ENCODE peak calls at places on chromosomes 12 and 14, in ten cellular contexts. One of them, this sample, is unnamed.

GRCh38 chr14:70680748-70681147 is 39.0 kb downstream of the TTC9 start:
- ATAC-seq in left lung: no peak
- ATAC-seq in pancreas: no peak
- ATAC-seq in HCT116: no peak
- ATAC-seq in psoas muscle: no peak
- ATAC-seq in CD4-positive, alpha-beta T cell: no peak
- ATAC-seq in upper lobe of right lung: no peak
- ATAC-seq in GM23338: no peak
- ATAC-seq in CD4-positive, CD25-positive, alpha-beta regulatory T cell: no peak
- ATAC-seq in right lobe of liver: no peak
- ATAC-seq in this sample: no peak

GRCh38 chr14:80004871-80005270 is 206.4 kb downstream of the DIO2 start:
- ATAC-seq in left lung: no peak
- ATAC-seq in pancreas: no peak
- ATAC-seq in HCT116: no peak
- ATAC-seq in psoas muscle: no peak
- ATAC-seq in CD4-positive, alpha-beta T cell: no peak
- ATAC-seq in upper lobe of right lung: no peak
- ATAC-seq in GM23338: no peak
- ATAC-seq in CD4-positive, CD25-positive, alpha-beta regulatory T cell: no peak
- ATAC-seq in right lobe of liver: no peak
- ATAC-seq in this sample: no peak

GRCh38 chr12:6689000-6689882 is at the start of gene ZNF384:
- ATAC-seq in left lung: peak; percentile 88
- ATAC-seq in pancreas: peak; percentile 92
- ATAC-seq in HCT116: peak; percentile 85
- ATAC-seq in psoas muscle: peak; percentile 92
- ATAC-seq in CD4-positive, alpha-beta T cell: peak; percentile 79
- ATAC-seq in upper lobe of right lung: peak; percentile 94
- ATAC-seq in GM23338: peak; percentile 84
- ATAC-seq in CD4-positive, CD25-positive, alpha-beta regulatory T cell: peak; percentile 83
- ATAC-seq in right lobe of liver: peak; percentile 92
- ATAC-seq in this sample: peak; percentile 95

GRCh38 chr12:77998236-77998786 is 167.6 kb downstream of the NAV3 start:
- ATAC-seq in left lung: no peak
- ATAC-seq in pancreas: no peak
- ATAC-seq in HCT116: no peak
- ATAC-seq in psoas muscle: no peak
- ATAC-seq in CD4-positive, alpha-beta T cell: no peak
- ATAC-seq in upper lobe of right lung: no peak
- ATAC-seq in GM23338: no peak
- ATAC-seq in CD4-positive, CD25-positive, alpha-beta regulatory T cell: no peak
- ATAC-seq in right lobe of liver: no peak
- ATAC-seq in this sample: no peak

GRCh38 chr14:89325299-89325883 is 91.6 kb downstream of the FOXN3 start:
- ATAC-seq in left lung: no peak
- ATAC-seq in pancreas: no peak
- ATAC-seq in HCT116: no peak
- ATAC-seq in psoas muscle: no peak
- ATAC-seq in CD4-positive, alpha-beta T cell: no peak
- ATAC-seq in upper lobe of right lung: no peak
- ATAC-seq in GM23338: no peak
- ATAC-seq in CD4-positive, CD25-positive, alpha-beta regulatory T cell: no peak
- ATAC-seq in right lobe of liver: no peak
- ATAC-seq in this sample: no peak

GRCh38 chr12:81543621-81544139 is 215.5 kb downstream of the PPFIA2 start:
- ATAC-seq in left lung: no peak
- ATAC-seq in pancreas: no peak
- ATAC-seq in HCT116: no peak
- ATAC-seq in psoas muscle: no peak
- ATAC-seq in CD4-positive, alpha-beta T cell: no peak
- ATAC-seq in upper lobe of right lung: no peak
- ATAC-seq in GM23338: no peak
- ATAC-seq in CD4-positive, CD25-positive, alpha-beta regulatory T cell: no peak
- ATAC-seq in right lobe of liver: no peak
- ATAC-seq in this sample: no peak

GRCh38 chr14:90556050-90556477 is 159.2 kb downstream of the CALM1 start:
- ATAC-seq in left lung: peak; percentile 74
- ATAC-seq in pancreas: peak; percentile 38
- ATAC-seq in HCT116: no peak
- ATAC-seq in psoas muscle: no peak
- ATAC-seq in CD4-positive, alpha-beta T cell: no peak
- ATAC-seq in upper lobe of right lung: peak; percentile 53
- ATAC-seq in GM23338: peak; percentile 75
- ATAC-seq in CD4-positive, CD25-positive, alpha-beta regulatory T cell: no peak
- ATAC-seq in right lobe of liver: peak; percentile 36
- ATAC-seq in this sample: peak; percentile 66

GRCh38 chr12:9405861-9406563 is 197.8 kb upstream of the PZP start:
- ATAC-seq in left lung: no peak
- ATAC-seq in pancreas: no peak
- ATAC-seq in HCT116: no peak
- ATAC-seq in psoas muscle: no peak
- ATAC-seq in CD4-positive, alpha-beta T cell: no peak
- ATAC-seq in upper lobe of right lung: peak; percentile 33
- ATAC-seq in GM23338: peak; percentile 70
- ATAC-seq in CD4-positive, CD25-positive, alpha-beta regulatory T cell: no peak
- ATAC-seq in right lobe of liver: no peak
- ATAC-seq in this sample: peak; percentile 28

GRCh38 chr14:65551019-65551643 is 138.6 kb downstream of the FUT8 start:
- ATAC-seq in left lung: no peak
- ATAC-seq in pancreas: no peak
- ATAC-seq in HCT116: no peak
- ATAC-seq in psoas muscle: no peak
- ATAC-seq in CD4-positive, alpha-beta T cell: no peak
- ATAC-seq in upper lobe of right lung: no peak
- ATAC-seq in GM23338: no peak
- ATAC-seq in CD4-positive, CD25-positive, alpha-beta regulatory T cell: no peak
- ATAC-seq in right lobe of liver: no peak
- ATAC-seq in this sample: no peak

DNA sequence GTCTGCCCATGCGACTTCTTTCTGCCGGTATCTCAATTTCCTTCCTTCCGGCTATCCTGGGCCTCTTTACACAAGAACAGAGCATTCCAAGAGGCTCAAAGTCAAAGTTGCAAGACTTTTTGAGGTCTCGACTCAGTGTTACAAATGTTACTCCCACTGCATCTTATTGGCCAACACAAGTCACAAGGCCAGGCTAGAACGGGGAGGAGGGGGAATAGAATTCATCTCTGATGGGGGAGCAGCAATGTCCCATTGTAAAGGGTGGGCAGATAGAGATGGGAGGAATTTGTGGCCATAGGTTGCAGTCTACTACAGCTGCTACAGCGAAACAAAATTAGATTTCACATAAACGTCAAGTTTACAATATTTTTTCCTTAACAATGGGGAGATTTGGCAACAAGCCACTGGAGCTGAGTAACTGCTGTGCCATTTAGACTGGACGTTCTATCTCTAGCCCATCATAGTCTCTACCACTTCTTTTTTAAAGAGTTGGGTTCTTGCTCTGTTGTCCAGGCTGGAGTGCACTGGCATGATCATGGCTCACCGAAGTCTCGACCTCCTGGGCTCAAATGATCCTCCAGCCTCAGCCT is 9.4 kb upstream of the NYNRIN start:
- ATAC-seq in left lung: no peak
- ATAC-seq in pancreas: no peak
- ATAC-seq in HCT116: no peak
- ATAC-seq in psoas muscle: no peak
- ATAC-seq in CD4-positive, alpha-beta T cell: no peak
- ATAC-seq in upper lobe of right lung: no peak
- ATAC-seq in GM23338: no peak
- ATAC-seq in CD4-positive, CD25-positive, alpha-beta regulatory T cell: no peak
- ATAC-seq in right lobe of liver: no peak
- ATAC-seq in this sample: no peak
- H3K27ac ChIP-seq in left lung: no peak overlapping the region
- H3K27ac ChIP-seq in pancreas: no peak overlapping the region
- H3K27ac ChIP-seq in HCT116: no peak overlapping the region
- H3K27ac ChIP-seq in psoas muscle: no peak overlapping the region
- H3K27ac ChIP-seq in CD4-positive, alpha-beta T cell: no peak overlapping the region
- H3K27ac ChIP-seq in upper lobe of right lung: no peak overlapping the region
- H3K27ac ChIP-seq in GM23338: no peak overlapping the region
- H3K27ac ChIP-seq in CD4-positive, CD25-positive, alpha-beta regulatory T cell: no peak overlapping the region
- H3K27ac ChIP-seq in right lobe of liver: no peak overlapping the region
- H3K27ac ChIP-seq in this sample: no peak overlapping the region

DNA sequence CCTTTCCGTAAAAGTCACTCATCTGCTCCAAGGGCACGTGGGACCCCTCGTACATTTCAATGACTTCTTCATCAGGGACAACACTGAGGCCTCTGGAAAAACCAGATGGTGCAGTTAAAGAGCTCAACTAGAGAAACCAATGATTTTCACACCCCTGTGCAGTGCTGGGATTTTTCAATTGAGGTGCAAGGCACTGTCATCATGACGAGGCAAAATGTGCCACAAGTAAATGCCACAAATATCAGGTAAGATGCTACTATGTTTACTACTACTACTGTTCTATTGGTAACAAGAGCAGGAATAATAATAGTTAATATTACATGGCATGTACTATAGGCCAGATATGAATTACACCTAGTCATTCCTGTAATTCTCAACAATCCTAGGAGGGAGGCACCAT is 42.4 kb downstream of the NT5DC3 start:
- ATAC-seq in left lung: no peak
- ATAC-seq in pancreas: no peak
- ATAC-seq in HCT116: no peak
- ATAC-seq in psoas muscle: no peak
- ATAC-seq in CD4-positive, alpha-beta T cell: no peak
- ATAC-seq in upper lobe of right lung: no peak
- ATAC-seq in GM23338: no peak
- ATAC-seq in CD4-positive, CD25-positive, alpha-beta regulatory T cell: no peak
- ATAC-seq in right lobe of liver: no peak
- ATAC-seq in this sample: no peak
- H3K27ac ChIP-seq in left lung: no peak overlapping the region
- H3K27ac ChIP-seq in pancreas: no peak overlapping the region
- H3K27ac ChIP-seq in HCT116: no peak overlapping the region
- H3K27ac ChIP-seq in psoas muscle: peak overlapping the region; percentile 88
- H3K27ac ChIP-seq in CD4-positive, alpha-beta T cell: no peak overlapping the region
- H3K27ac ChIP-seq in upper lobe of right lung: no peak overlapping the region
- H3K27ac ChIP-seq in GM23338: no peak overlapping the region
- H3K27ac ChIP-seq in CD4-positive, CD25-positive, alpha-beta regulatory T cell: no peak overlapping the region
- H3K27ac ChIP-seq in right lobe of liver: no peak overlapping the region
- H3K27ac ChIP-seq in this sample: peak overlapping the region; percentile 83

GRCh38 chr12:39533951-39534350 is 85.7 kb downstream of the ABCD2 start:
- ATAC-seq in left lung: no peak
- ATAC-seq in pancreas: no peak
- ATAC-seq in HCT116: no peak
- ATAC-seq in psoas muscle: no peak
- ATAC-seq in CD4-positive, alpha-beta T cell: no peak
- ATAC-seq in upper lobe of right lung: no peak
- ATAC-seq in GM23338: no peak
- ATAC-seq in CD4-positive, CD25-positive, alpha-beta regulatory T cell: no peak
- ATAC-seq in right lobe of liver: no peak
- ATAC-seq in this sample: no peak

GRCh38 chr12:39541471-39541870 is 78.1 kb downstream of the ABCD2 start:
- ATAC-seq in left lung: no peak
- ATAC-seq in pancreas: no peak
- ATAC-seq in HCT116: no peak
- ATAC-seq in psoas muscle: no peak
- ATAC-seq in CD4-positive, alpha-beta T cell: no peak
- ATAC-seq in upper lobe of right lung: no peak
- ATAC-seq in GM23338: no peak
- ATAC-seq in CD4-positive, CD25-positive, alpha-beta regulatory T cell: no peak
- ATAC-seq in right lobe of liver: no peak
- ATAC-seq in this sample: no peak

DNA sequence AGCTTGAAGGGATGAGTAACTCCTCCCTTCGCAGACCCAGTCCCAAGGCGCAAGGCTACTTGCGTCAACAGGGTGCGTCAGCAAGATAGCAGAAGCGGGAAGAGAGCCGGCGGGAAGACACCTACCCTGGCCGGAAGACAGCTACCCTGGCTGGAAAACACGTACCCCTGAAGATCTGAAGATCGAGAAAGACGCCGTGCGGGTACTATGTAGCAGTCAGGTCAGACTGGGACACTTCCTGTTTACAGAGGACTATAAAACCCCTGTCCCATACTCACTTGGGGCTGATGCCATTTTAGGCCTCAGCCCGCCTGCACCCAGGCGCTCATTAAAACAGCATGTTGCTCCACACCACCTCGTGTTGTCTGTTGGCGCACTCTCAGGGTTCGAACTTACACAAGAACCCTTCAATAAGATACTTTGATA is 80.9 kb downstream of the ABCD2 start:
- ATAC-seq in left lung: no peak
- ATAC-seq in pancreas: no peak
- ATAC-seq in HCT116: no peak
- ATAC-seq in psoas muscle: no peak
- ATAC-seq in CD4-positive, alpha-beta T cell: no peak
- ATAC-seq in upper lobe of right lung: no peak
- ATAC-seq in GM23338: no peak
- ATAC-seq in CD4-positive, CD25-positive, alpha-beta regulatory T cell: no peak
- ATAC-seq in right lobe of liver: no peak
- ATAC-seq in this sample: no peak
- H3K27ac ChIP-seq in left lung: no peak overlapping the region
- H3K27ac ChIP-seq in pancreas: no peak overlapping the region
- H3K27ac ChIP-seq in HCT116: no peak overlapping the region
- H3K27ac ChIP-seq in psoas muscle: no peak overlapping the region
- H3K27ac ChIP-seq in CD4-positive, alpha-beta T cell: no peak overlapping the region
- H3K27ac ChIP-seq in upper lobe of right lung: no peak overlapping the region
- H3K27ac ChIP-seq in GM23338: no peak overlapping the region
- H3K27ac ChIP-seq in CD4-positive, CD25-positive, alpha-beta regulatory T cell: no peak overlapping the region
- H3K27ac ChIP-seq in right lobe of liver: no peak overlapping the region
- H3K27ac ChIP-seq in this sample: no peak overlapping the region

GRCh38 chr12:48788522-48788851 is 402 bp downstream of the ADCY6 start:
- ATAC-seq in left lung: peak; percentile 13
- ATAC-seq in pancreas: no peak
- ATAC-seq in HCT116: peak; percentile 41
- ATAC-seq in psoas muscle: peak; percentile 51
- ATAC-seq in CD4-positive, alpha-beta T cell: no peak
- ATAC-seq in upper lobe of right lung: peak; percentile 32
- ATAC-seq in GM23338: no peak
- ATAC-seq in CD4-positive, CD25-positive, alpha-beta regulatory T cell: no peak
- ATAC-seq in right lobe of liver: peak; percentile 6
- ATAC-seq in this sample: peak; percentile 41

GRCh38 chr12:48788852-48789775 is at the start of gene ADCY6:
- ATAC-seq in left lung: peak; percentile 95
- ATAC-seq in pancreas: peak; percentile 95
- ATAC-seq in HCT116: peak; percentile 81
- ATAC-seq in psoas muscle: peak; percentile 93
- ATAC-seq in CD4-positive, alpha-beta T cell: no peak
- ATAC-seq in upper lobe of right lung: peak; percentile 89
- ATAC-seq in GM23338: peak; percentile 64
- ATAC-seq in CD4-positive, CD25-positive, alpha-beta regulatory T cell: no peak
- ATAC-seq in right lobe of liver: peak; percentile 95
- ATAC-seq in this sample: peak; percentile 88

GRCh38 chr12:48789858-48790326 is 1.0 kb upstream of the ADCY6 start:
- ATAC-seq in left lung: no peak
- ATAC-seq in pancreas: no peak
- ATAC-seq in HCT116: no peak
- ATAC-seq in psoas muscle: no peak
- ATAC-seq in CD4-positive, alpha-beta T cell: no peak
- ATAC-seq in upper lobe of right lung: no peak
- ATAC-seq in GM23338: no peak
- ATAC-seq in CD4-positive, CD25-positive, alpha-beta regulatory T cell: no peak
- ATAC-seq in right lobe of liver: no peak
- ATAC-seq in this sample: no peak

GRCh38 chr12:48787791-48788521 is 933 bp downstream of the ADCY6 start:
- ATAC-seq in left lung: peak; percentile 5
- ATAC-seq in pancreas: no peak
- ATAC-seq in HCT116: peak; percentile 7
- ATAC-seq in psoas muscle: peak; percentile 12
- ATAC-seq in CD4-positive, alpha-beta T cell: no peak
- ATAC-seq in upper lobe of right lung: peak; percentile 2
- ATAC-seq in GM23338: peak; percentile 6
- ATAC-seq in CD4-positive, CD25-positive, alpha-beta regulatory T cell: no peak
- ATAC-seq in right lobe of liver: no peak
- ATAC-seq in this sample: peak; percentile 4

GRCh38 chr12:48786591-48787544 is 2.0 kb downstream of the ADCY6 start:
- ATAC-seq in left lung: no peak
- ATAC-seq in pancreas: no peak
- ATAC-seq in HCT116: no peak
- ATAC-seq in psoas muscle: no peak
- ATAC-seq in CD4-positive, alpha-beta T cell: no peak
- ATAC-seq in upper lobe of right lung: no peak
- ATAC-seq in GM23338: no peak
- ATAC-seq in CD4-positive, CD25-positive, alpha-beta regulatory T cell: no peak
- ATAC-seq in right lobe of liver: no peak
- ATAC-seq in this sample: no peak
- H3K27ac ChIP-seq in left lung: no peak overlapping the region
- H3K27ac ChIP-seq in pancreas: no peak overlapping the region
- H3K27ac ChIP-seq in HCT116: no peak overlapping the region
- H3K27ac ChIP-seq in psoas muscle: peak overlapping the region; percentile 65
- H3K27ac ChIP-seq in CD4-positive, alpha-beta T cell: no peak overlapping the region
- H3K27ac ChIP-seq in upper lobe of right lung: no peak overlapping the region
- H3K27ac ChIP-seq in GM23338: no peak overlapping the region
- H3K27ac ChIP-seq in CD4-positive, CD25-positive, alpha-beta regulatory T cell: no peak overlapping the region
- H3K27ac ChIP-seq in right lobe of liver: no peak overlapping the region
- H3K27ac ChIP-seq in this sample: peak overlapping the region; percentile 86

This sample was measured in gastroesophageal sphincter.